ENCODE peak calls at places on chromosomes 12 and 14, in four cellular contexts. D is mesendoderm, C is psoas muscle, Z is tibial nerve. S is an unnamed sample.

GRCh38 chr12:12230275-12230674 is 36.6 kb downstream of the LRP6 start:
- DNase-seq in C (no peak), D (no peak), Z (no peak), S (no peak)

GRCh38 chr12:45273717-45274271 is 57.9 kb downstream of the ANO6 start:
- DNase-seq in Z (no peak), D (peak), C (peak), S (peak)

GRCh38 chr14:103144085-103144484 is 20.8 kb downstream of the TNFAIP2 start:
- DNase-seq in D (no peak), C (no peak), Z (no peak), S (no peak)

GRCh38 chr12:47190271-47190750 is 110.6 kb upstream of the AMIGO2 start:
- DNase-seq in Z (no peak), C (no peak), D (peak), S (no peak)

GRCh38 chr12:44574586-44574985 is 301.5 kb downstream of the NELL2 start:
- DNase-seq in D (no peak), C (no peak), Z (no peak), S (no peak)

GRCh38 chr12:110543252-110543959 is 39.7 kb downstream of the PPTC7 start:
- DNase-seq in C (peak), Z (peak), D (no peak), S (peak)

GRCh38 chr12:20946732-20947131 is 136.2 kb downstream of the SLCO1B3 start:
- DNase-seq in D (peak), Z (no peak), C (no peak), S (no peak)

GRCh38 chr14:91377700-91378652 is 39.6 kb downstream of the CCDC88C start:
- DNase-seq in C (no peak), D (no peak), Z (no peak), S (no peak)

GRCh38 chr14:50941151-50941550 is 3.1 kb downstream of the PYGL start:
- DNase-seq in D (no peak), C (no peak), Z (no peak), S (no peak)

GRCh38 chr12:52351196-52352059 is 15.9 kb downstream of the KRT85 start:
- DNase-seq in D (no peak), C (no peak), Z (no peak), S (no peak)

GRCh38 chr12:76670776-76671175 is 93.1 kb upstream of the ZDHHC17 start:
- DNase-seq in D (peak), C (no peak), Z (no peak), S (no peak)

GRCh38 chr12:73124480-73124879 is 852.3 kb downstream of the TRHDE start:
- DNase-seq in D (no peak), Z (no peak), C (no peak), S (no peak)

GRCh38 chr14:59869381-59870255 is 958 bp downstream of the RTN1 start:
- DNase-seq in Z (no peak), D (peak), C (no peak), S (no peak)

GRCh38 chr12:109820921-109821381 is 12.2 kb downstream of the TRPV4 start:
- DNase-seq in Z (no peak), D (no peak), C (no peak), S (no peak)

GRCh38 chr12:19761465-19761864 is 322.2 kb downstream of the AEBP2 start:
- DNase-seq in D (no peak), C (no peak), Z (no peak), S (no peak)

GRCh38 chr14:51395361-51395849 is 155.4 kb downstream of the TMX1 start:
- DNase-seq in D (peak), Z (peak), C (peak), S (no peak)

GRCh38 chr14:103501041-103501870 is 21.4 kb downstream of the CKB start:
- DNase-seq in Z (no peak), C (no peak), D (no peak), S (no peak)

GRCh38 chr12:12726543-12727093 is 9.4 kb downstream of the CDKN1B start:
- DNase-seq in D (no peak), Z (no peak), C (no peak), S (no peak)

GRCh38 chr14:95048771-95049312 is 108.5 kb downstream of the DICER1 start:
- DNase-seq in C (no peak), D (no peak), Z (no peak), S (no peak)

GRCh38 chr12:124032265-124032886 is 59.4 kb downstream of the ZNF664 start:
- DNase-seq in Z (no peak), D (peak), C (no peak), S (no peak)

GRCh38 chr12:113242018-113242418 is 20.8 kb downstream of the TPCN1 start:
- DNase-seq in C (peak), D (no peak), Z (no peak), S (peak)

GRCh38 chr12:65500121-65500846 is 221.8 kb downstream of the MSRB3 start:
- DNase-seq in Z (no peak), D (no peak), C (no peak), S (no peak)

GRCh38 chr12:2057793-2058408 is 5.1 kb downstream of the CACNA1C start:
- DNase-seq in C (no peak), D (no peak), Z (no peak), S (no peak)

GRCh38 chr14:75568791-75569190 is 9.6 kb upstream of the FLVCR2 start:
- DNase-seq in C (no peak), Z (no peak), D (no peak), S (no peak)

GRCh38 chr14:75566752-75567151 is 11.7 kb upstream of the FLVCR2 start:
- DNase-seq in D (no peak), Z (no peak), C (no peak), S (no peak)

GRCh38 chr14:75563931-75564330 is 14.5 kb upstream of the FLVCR2 start:
- DNase-seq in D (no peak), Z (no peak), C (no peak), S (no peak)

GRCh38 chr14:75568141-75568540 is 10.3 kb upstream of the FLVCR2 start:
- DNase-seq in C (no peak), Z (no peak), D (no peak), S (no peak)

DNA sequence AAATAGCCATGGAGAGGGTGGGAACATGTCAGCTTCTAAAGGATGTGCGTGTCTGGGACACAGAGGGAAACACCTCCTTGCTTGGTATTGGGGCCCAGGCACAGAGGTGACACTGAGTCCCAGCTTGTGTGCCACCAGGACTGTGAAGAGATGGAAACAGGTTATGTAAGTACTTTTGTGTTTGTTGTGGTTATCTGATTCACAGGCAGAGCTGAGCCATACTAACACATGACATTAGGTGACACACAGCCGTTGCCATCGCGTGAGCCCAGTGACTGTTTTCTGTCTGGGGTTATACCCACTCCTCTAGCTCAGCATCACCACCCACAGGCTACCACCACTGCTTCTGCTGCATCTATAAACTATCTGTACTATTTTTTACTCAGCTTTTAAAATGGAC is 12.1 kb upstream of the FLVCR2 start:
- DNase-seq in C (no peak), Z (no peak), D (no peak), S (no peak)
- H3K27ac ChIP-seq in C (no peak), Z (no peak), D (no peak), S (no peak)

DNA sequence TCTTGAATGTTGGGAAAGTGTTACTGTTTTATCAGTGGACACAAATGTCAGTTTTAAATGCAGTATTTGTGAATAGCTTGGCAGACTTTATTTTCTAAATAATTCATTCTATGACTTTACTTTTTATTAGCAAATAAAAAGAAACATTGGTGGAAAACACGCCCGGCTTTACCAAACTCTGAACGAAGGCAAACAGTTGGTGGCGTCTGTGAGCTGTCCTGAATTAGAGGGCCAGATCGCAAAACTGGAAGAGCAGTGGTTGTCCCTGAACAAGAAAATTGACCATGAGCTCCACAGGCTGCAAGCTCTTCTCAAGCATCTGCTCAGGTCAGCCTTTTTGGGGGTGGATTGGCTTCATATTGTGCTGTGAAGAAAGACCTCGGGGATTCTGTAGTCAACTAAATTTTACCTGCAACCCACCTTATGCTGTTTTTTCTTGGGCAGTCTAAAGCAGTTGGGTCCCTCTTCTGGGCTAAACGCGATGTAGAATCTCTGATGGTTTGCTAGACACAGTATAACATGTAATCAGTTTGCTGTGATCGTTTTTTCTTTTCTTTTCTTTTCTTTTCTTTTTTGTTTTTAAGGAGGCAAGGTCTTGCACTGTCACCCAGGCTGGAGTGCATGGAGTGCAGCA is 156.4 kb downstream of the ESR2 start:
- DNase-seq in Z (no peak), C (no peak), D (peak), S (no peak)
- H3K4me3 ChIP-seq in Z (no peak), C (no peak), D (no peak), S (no peak)

GRCh38 chr12:31835276-31835882 is 106.6 kb upstream of the AMN1 start:
- DNase-seq in D (no peak), C (no peak), Z (no peak), S (no peak)
- H3K27ac ChIP-seq in D (no peak), C (no peak), Z (no peak), S (no peak)

GRCh38 chr12:6460751-6461371 is 9.0 kb downstream of the TAPBPL start:
- DNase-seq in Z (no peak), C (no peak), D (no peak), S (no peak)
- H3K4me3 ChIP-seq in Z (no peak), C (no peak), D (no peak), S (no peak)

DNA sequence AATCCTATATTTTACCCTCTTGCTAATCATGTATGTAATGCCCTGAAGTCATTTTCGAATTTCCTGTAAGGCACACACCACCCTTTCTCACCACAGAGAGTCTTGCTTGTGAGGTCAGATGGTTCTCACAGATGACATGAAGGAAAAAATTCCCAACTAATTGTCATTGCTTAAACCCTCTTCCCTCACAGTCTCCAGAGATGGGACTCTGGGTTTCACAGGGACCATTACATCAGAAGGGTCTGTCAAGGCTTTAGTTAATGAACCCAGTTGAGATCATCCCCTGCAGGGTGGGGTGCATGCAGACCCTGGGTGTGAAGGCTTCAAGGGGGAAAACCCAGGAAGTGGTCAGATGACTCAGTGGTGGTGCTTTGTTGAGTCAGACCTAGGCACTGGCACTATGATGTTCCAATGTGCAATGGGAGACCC is 229.6 kb downstream of the BCAT1 start:
- DNase-seq in D (no peak), Z (no peak), C (no peak), S (no peak)
- H3K27ac ChIP-seq in D (no peak), Z (no peak), C (no peak), S (no peak)

DNA sequence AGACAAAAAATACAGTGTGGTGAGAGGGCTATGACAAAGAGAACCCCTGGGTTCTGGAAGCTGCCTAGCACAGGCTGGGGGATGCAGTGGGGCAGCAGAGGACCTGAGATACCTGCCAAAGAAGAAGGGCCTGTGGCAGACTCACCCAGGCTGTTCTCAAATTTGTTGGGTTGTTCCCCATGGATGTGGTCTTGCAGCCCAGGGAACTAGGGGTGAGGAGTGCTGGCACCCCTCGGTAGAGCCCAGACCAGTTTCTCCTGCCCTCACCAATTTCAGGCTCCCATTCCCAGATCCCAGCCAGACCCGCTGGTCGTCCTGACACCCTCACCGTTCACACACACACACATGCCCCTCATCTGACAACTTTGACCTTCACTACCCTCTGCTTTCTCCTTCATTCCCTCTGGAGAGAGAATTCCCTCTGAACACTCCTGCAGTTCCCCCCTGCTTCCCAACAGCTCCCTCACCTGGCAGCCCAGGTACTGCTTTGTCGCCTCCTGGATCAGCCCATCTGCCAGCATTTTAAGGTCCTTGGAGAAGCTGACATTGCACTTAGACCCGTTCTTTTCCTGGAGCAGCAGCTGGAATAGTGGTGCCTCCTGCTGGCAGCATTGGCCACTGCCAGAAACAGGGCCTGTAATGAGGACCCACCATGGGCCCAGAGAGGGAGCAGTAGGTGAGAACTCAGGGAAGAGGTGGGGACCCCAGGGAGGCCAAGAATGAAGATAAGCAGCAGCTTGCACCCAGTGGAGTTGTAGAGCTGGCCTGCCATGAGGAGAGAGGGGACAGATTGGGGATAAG is 5.9 kb upstream of the GDF11 start:
- DNase-seq in D (peak), Z (no peak), C (peak), S (peak)
- H3K4me3 ChIP-seq in D (no peak), Z (no peak), C (no peak), S (no peak)

DNA sequence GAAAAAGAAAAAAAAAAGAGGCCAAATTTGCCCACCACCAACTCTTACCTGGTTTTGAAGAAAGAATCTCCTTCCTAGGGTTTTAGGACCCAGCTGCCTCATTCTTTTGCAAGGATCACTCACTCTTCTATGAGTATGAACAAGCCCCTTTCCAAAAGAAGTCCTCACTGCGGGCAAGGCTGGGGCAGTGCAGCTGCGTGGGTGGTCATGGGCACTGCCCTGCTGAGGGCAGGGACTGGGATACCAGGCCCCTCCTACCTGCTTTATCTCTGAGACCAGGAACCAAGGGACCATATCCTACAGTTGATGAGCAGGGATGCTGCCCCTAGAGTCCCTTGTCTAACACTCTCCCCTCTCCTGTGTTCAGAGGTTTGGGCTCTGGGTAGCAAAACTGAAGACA is 20.6 kb downstream of the HPD start:
- DNase-seq in C (no peak), Z (no peak), D (no peak), S (no peak)
- H3K27ac ChIP-seq in C (no peak), Z (no peak), D (no peak), S (no peak)